ENCODE peak calls at places on chromosomes 11 and 22, in eight cellular contexts. V, D, E, P, Q, H, J and Z are unnamed samples.

GRCh38 chr11:46617451-46618314 is at the start of gene ATG13:
- DNase-seq in Q (peak), E (no peak), P (peak), J (peak), V (peak), H (peak), D (peak), Z (peak)

GRCh38 chr11:46291441-46292143 is 14.1 kb downstream of the CREB3L1 start:
- DNase-seq in P (no peak), J (no peak), D (no peak), V (no peak), Q (no peak), E (no peak), H (peak), Z (no peak)

GRCh38 chr11:78941226-78941851 is 366.7 kb upstream of the NARS2 start:
- DNase-seq in D (peak), E (no peak), P (no peak), H (no peak), V (no peak), J (no peak), Q (no peak), Z (no peak)

GRCh38 chr11:45543808-45544422 is 121.5 kb downstream of the CHST1 start:
- DNase-seq in V (no peak), E (peak), J (no peak), Q (no peak), D (no peak), H (no peak), P (no peak), Z (no peak)

GRCh38 chr11:12177739-12178338 is 67.4 kb downstream of the MICAL2 start:
- DNase-seq in V (no peak), P (no peak), J (no peak), H (peak), E (no peak), Q (no peak), D (no peak), Z (no peak)

GRCh38 chr11:14357843-14358728 is 897 bp downstream of the RRAS2 start:
- DNase-seq in H (peak), D (peak), E (no peak), V (no peak), P (peak), J (peak), Q (no peak), Z (no peak)

GRCh38 chr22:36125434-36125833 is 35.1 kb downstream of the APOL3 start:
- DNase-seq in E (no peak), J (no peak), P (no peak), Q (no peak), D (no peak), H (no peak), V (no peak), Z (no peak)

GRCh38 chr11:14974021-14974698 is 2.0 kb upstream of the CALCA start:
- DNase-seq in V (no peak), E (no peak), H (no peak), D (peak), Q (no peak), P (no peak), J (no peak), Z (no peak)

GRCh38 chr11:95152878-95153856 is 63.5 kb downstream of the ENDOD1 start:
- DNase-seq in H (no peak), E (no peak), D (no peak), J (no peak), V (no peak), P (peak), Q (no peak), Z (no peak)

GRCh38 chr11:75066061-75066460 is 30.6 kb downstream of the OR2AT4 start:
- DNase-seq in P (no peak), V (no peak), Q (no peak), D (no peak), J (no peak), H (peak), E (no peak), Z (no peak)

GRCh38 chr11:69245041-69245440 is 48.9 kb upstream of the MYEOV start:
- DNase-seq in D (no peak), V (no peak), P (no peak), J (no peak), E (no peak), Q (no peak), H (no peak), Z (no peak)

GRCh38 chr11:789951-790350 is at the start of gene CEND1:
- DNase-seq in D (peak), J (peak), P (no peak), V (no peak), Q (no peak), H (no peak), E (no peak), Z (peak)

GRCh38 chr11:61635304-61635703 is 44.9 kb upstream of the DAGLA start:
- DNase-seq in D (no peak), E (no peak), H (no peak), V (no peak), P (no peak), Q (no peak), J (no peak), Z (no peak)

GRCh38 chr11:23539556-23539955 is 679.3 kb upstream of the CCDC179 start:
- DNase-seq in V (no peak), E (no peak), D (no peak), H (peak), P (no peak), Q (no peak), J (no peak), Z (no peak)

GRCh38 chr11:57800444-57801184 is 39.0 kb downstream of the CTNND1 start:
- DNase-seq in J (peak), Q (no peak), E (no peak), P (no peak), D (no peak), V (no peak), H (peak), Z (peak)

GRCh38 chr22:45441158-45441557 is 27.7 kb downstream of the RIBC2 start:
- DNase-seq in J (peak), D (no peak), Q (no peak), V (peak), P (no peak), E (no peak), H (peak), Z (no peak)

GRCh38 chr11:85752890-85753581 is 57.9 kb downstream of the SYTL2 start:
- DNase-seq in H (no peak), Q (no peak), E (no peak), J (no peak), P (peak), D (no peak), V (no peak), Z (no peak)

GRCh38 chr11:124807201-124807600 is 7.0 kb upstream of the MSANTD2 start:
- DNase-seq in H (no peak), Q (no peak), D (no peak), E (no peak), J (no peak), P (no peak), V (no peak), Z (no peak)

GRCh38 chr22:35518781-35519180 is 21.9 kb upstream of the RASD2 start:
- DNase-seq in V (no peak), Q (no peak), P (no peak), E (no peak), D (no peak), H (no peak), J (no peak), Z (no peak)

GRCh38 chr22:46533434-46533833 is 4.0 kb downstream of the CELSR1 start:
- DNase-seq in V (no peak), Q (no peak), E (no peak), J (peak), D (no peak), P (no peak), H (no peak), Z (no peak)

GRCh38 chr22:42214625-42215415 is 55.6 kb downstream of the TCF20 start:
- DNase-seq in E (no peak), P (no peak), Q (no peak), V (peak), H (peak), J (no peak), D (no peak), Z (peak)
- H3K27ac ChIP-seq in E (no peak), P (no peak), Q (no peak), V (peak), H (no peak), J (no peak), D (no peak), Z (peak)

GRCh38 chr22:24426859-24427499 is 420 bp upstream of the ADORA2A start:
- DNase-seq in Q (no peak), P (peak), H (no peak), V (no peak), E (no peak), D (peak), J (no peak), Z (no peak)
- H3K27ac ChIP-seq in Q (peak), P (peak), H (no peak), V (peak), E (no peak), D (no peak), J (no peak), Z (peak)

DNA sequence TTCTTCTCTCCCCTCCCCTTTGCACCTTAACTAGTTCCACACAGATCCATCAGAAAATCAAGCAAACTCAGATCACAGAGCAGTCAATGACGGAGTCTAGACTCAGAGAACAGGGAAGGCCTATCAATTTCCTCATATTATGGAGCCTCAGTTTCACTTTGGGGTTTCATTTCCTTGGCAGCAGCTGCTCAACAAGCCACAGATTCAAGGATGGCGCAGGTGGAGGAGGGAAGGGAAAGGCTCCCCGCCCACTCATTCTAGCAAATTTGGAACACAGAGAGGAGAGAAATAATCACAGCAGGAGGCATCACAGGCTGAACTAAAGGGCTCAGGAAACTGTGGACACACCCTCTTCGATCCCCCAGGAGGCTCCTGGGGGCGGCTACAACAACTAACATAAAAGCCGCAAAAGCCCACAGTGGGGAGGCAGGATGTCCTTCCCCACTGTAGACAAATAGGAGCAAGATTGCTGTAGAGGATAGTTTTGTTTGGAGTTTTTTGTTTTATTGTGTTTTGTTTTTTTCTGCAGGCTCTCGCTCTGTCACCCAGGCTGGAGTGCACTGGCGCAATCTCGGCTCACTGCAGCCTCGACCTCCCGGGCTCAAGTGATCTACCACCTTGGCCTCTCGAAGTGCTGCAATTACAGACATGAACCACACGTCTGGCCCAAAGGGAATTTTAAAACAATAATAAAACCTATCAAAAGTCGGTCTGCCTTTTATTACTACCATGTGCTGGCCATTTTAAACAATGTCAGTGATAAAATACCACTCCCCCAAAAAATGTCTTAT is 3.4 kb downstream of the PLAAT3 start:
- DNase-seq in H (peak), E (no peak), V (no peak), J (no peak), D (no peak), P (no peak), Q (no peak), Z (peak)
- H3K27ac ChIP-seq in H (no peak), E (no peak), V (peak), J (no peak), D (no peak), P (no peak), Q (no peak), Z (peak)

GRCh38 chr11:19920982-19921381 is 208.3 kb downstream of the NAV2 start:
- DNase-seq in H (no peak), J (no peak), Q (no peak), P (no peak), D (no peak), E (no peak), V (no peak), Z (no peak)

GRCh38 chr11:19921976-19922688 is 209.5 kb downstream of the NAV2 start:
- DNase-seq in E (no peak), P (no peak), H (no peak), J (no peak), D (no peak), V (no peak), Q (no peak), Z (no peak)

GRCh38 chr11:19923631-19924030 is 211.0 kb downstream of the NAV2 start:
- DNase-seq in J (no peak), P (no peak), H (no peak), D (no peak), Q (no peak), E (no peak), V (no peak), Z (no peak)

GRCh38 chr11:19922689-19923035 is 210.0 kb downstream of the NAV2 start:
- DNase-seq in E (no peak), V (no peak), H (no peak), P (no peak), Q (no peak), J (no peak), D (no peak), Z (no peak)

DNA sequence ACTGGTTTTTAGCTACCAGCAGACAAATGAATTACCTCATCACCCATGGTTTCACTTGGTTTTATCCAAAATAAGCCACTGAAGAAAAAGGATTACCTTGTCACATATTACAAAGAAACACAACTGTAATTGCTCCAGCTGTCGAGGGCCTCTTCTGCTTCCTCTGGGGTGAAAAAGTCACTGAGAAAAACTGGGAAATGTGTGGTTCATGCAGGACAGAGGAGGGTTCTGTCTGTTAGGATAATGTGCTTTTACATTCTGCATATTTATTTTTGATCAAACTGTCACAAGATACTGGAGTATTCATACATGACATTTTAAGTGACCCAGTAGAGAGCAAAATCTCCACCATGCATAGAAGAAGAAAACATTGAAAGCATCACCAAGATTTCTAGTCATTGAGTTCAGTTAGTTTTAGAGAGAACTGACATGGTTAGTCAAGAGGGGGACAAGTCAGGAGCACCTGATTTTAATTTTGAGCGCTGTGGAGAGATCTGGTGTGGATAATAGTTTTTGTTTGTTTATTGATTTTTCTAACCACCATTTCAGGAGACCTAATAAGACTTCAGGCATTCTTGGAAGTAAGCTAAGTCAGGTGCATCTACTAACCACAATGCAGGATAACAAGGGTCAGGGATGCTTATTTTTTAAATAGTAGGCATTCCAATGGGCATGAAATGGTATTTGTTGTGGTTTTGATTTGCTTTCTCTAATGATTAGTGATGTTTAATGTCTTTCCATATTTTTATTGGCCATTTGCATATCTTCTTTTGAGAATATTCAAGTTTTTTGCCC is 211.9 kb downstream of the NAV2 start:
- DNase-seq in Q (no peak), H (no peak), V (no peak), J (no peak), E (no peak), D (no peak), P (no peak), Z (no peak)
- H3K27ac ChIP-seq in Q (no peak), H (no peak), V (no peak), J (no peak), E (no peak), D (no peak), P (no peak), Z (no peak)

GRCh38 chr11:34600339-34601084 is 20.4 kb upstream of the EHF start:
- DNase-seq in J (peak), Q (no peak), V (no peak), H (no peak), E (no peak), P (no peak), D (peak), Z (no peak)
- H3K27ac ChIP-seq in J (peak), Q (peak), V (no peak), H (peak), E (no peak), P (no peak), D (peak), Z (no peak)

GRCh38 chr11:64038500-64038899 is 2.8 kb downstream of the FLRT1 start:
- DNase-seq in J (no peak), E (no peak), Q (no peak), D (no peak), P (no peak), V (no peak), H (no peak), Z (no peak)

GRCh38 chr11:64041846-64042245 is 6.1 kb downstream of the FLRT1 start:
- DNase-seq in P (no peak), D (peak), J (no peak), H (no peak), Q (no peak), E (no peak), V (no peak), Z (no peak)

GRCh38 chr11:64040684-64041267 is 5.0 kb downstream of the FLRT1 start:
- DNase-seq in Q (no peak), D (peak), E (no peak), V (peak), H (no peak), P (no peak), J (peak), Z (peak)

GRCh38 chr11:64037027-64037633 is 1.4 kb downstream of the FLRT1 start:
- DNase-seq in V (peak), H (no peak), Q (no peak), E (no peak), J (no peak), D (peak), P (no peak), Z (peak)

DNA sequence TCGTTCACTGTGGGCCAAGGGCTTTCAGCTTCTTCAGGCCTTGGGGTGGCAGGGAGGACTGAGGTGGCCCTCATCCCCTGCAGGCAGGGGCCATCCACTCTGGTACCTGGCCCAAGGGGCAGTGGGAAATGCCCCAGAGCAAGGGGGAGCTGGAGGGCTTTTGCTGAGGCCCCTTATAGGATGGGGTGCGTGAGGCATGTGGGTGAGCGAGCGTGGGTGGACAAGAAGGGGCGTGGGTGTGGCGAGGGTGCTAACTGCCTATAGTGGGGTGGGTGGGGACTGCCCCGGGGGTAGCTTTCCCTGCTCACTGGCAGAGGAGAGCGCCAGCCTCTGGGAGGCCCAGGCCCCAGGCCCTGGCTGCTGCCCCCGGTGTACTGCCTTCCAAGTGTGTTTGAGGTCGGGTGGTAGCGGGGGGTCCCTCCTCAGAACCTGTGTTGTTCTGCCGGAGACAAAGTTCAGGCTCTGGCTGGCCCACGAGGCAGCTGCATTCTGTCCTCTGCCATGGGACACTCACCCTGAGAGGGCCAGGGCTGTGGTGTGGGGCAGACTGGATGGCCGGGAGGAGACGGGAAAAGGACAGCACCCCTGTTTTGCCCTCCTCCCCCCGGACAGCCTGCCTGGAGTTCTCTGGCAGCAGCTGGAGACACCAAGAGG is 3.4 kb downstream of the FLRT1 start:
- DNase-seq in P (no peak), V (no peak), E (no peak), Q (no peak), H (no peak), J (no peak), D (peak), Z (no peak)
- H3K27ac ChIP-seq in P (no peak), V (peak), E (no peak), Q (no peak), H (no peak), J (no peak), D (no peak), Z (peak)

DNA sequence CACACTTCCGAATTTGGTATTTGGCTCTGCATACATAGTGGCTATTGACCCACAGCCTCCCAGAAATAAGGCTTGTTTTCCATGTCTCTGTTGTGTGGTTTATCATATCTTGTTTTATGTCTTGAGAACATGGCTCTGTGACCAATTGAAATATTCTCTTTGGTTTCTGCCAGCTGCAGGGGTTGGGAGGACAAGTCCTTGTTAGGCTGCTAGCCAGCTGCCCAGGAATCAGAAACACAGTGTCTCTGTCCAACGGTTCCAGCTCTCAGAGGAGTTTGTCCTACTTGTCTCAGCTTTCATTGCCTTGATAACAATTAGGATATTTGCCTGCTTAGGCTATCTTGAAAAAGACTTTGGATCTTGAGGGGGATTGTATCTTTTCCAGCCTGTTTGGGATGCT is 6.0 kb upstream of the SLC7A4 start:
- DNase-seq in V (no peak), H (no peak), P (peak), E (no peak), D (no peak), J (no peak), Q (no peak), Z (no peak)
- H3K27ac ChIP-seq in V (no peak), H (peak), P (peak), E (no peak), D (no peak), J (peak), Q (peak), Z (no peak)